ENCODE peak calls at places on chromosomes 1 and 21, in eight cellular contexts. N, X, S, Y, M, P, G and Q are unnamed samples.

GRCh38 chr1:38804062-38804886 is 55.3 kb downstream of the RRAGC start:
- DNase-seq in N (no peak), X (no peak), S (no peak), Y (no peak), M (no peak), P (no peak), G (no peak), Q (no peak)

GRCh38 chr1:47755368-47755990 is 241.7 kb downstream of the TRABD2B start:
- DNase-seq in N (no peak), X (no peak), S (peak; percentile 28), Y (no peak), M (no peak), P (peak; percentile 71), G (no peak), Q (peak; percentile 18)

GRCh38 chr1:36199934-36200741 is 24.1 kb upstream of the THRAP3 start:
- DNase-seq in N (no peak), X (no peak), S (no peak), Y (no peak), M (peak; percentile 52), P (no peak), G (peak; percentile 47), Q (no peak)

GRCh38 chr1:204331275-204331674 is 28.5 kb downstream of the PLEKHA6 start:
- DNase-seq in N (no peak), X (no peak), S (no peak), Y (peak; percentile 64), M (no peak), P (no peak), G (no peak), Q (no peak)

GRCh38 chr1:30872033-30872947 is 36.3 kb downstream of the SDC3 start:
- DNase-seq in N (no peak), X (no peak), S (no peak), Y (no peak), M (no peak), P (no peak), G (no peak), Q (no peak)

GRCh38 chr1:74737360-74737759 is 4.4 kb downstream of the TYW3 start:
- DNase-seq in N (no peak), X (no peak), S (no peak), Y (no peak), M (no peak), P (no peak), G (no peak), Q (no peak)

GRCh38 chr1:147897789-147898188 is 4.8 kb upstream of the GJA8 start:
- DNase-seq in N (no peak), X (no peak), S (no peak), Y (no peak), M (no peak), P (no peak), G (no peak), Q (no peak)

GRCh38 chr1:243420968-243421675 is 165.3 kb downstream of the SDCCAG8 start:
- DNase-seq in N (no peak), X (no peak), S (no peak), Y (no peak), M (peak; percentile 33), P (no peak), G (no peak), Q (peak; percentile 13)

GRCh38 chr1:15692121-15692682 is 8.1 kb downstream of the PLEKHM2 start:
- DNase-seq in N (no peak), X (no peak), S (no peak), Y (no peak), M (no peak), P (no peak), G (no peak), Q (no peak)

GRCh38 chr21:34017127-34017961 is 56.0 kb upstream of the MRPS6 start:
- DNase-seq in N (no peak), X (no peak), S (no peak), Y (no peak), M (peak; percentile 90), P (no peak), G (no peak), Q (no peak)

GRCh38 chr21:15293251-15293650 is 228.5 kb upstream of the NRIP1 start:
- DNase-seq in N (no peak), X (no peak), S (peak; percentile 15), Y (no peak), M (peak; percentile 96), P (peak; percentile 59), G (peak; percentile 86), Q (no peak)

GRCh38 chr1:8127201-8127641 is 101.1 kb upstream of the ERRFI1 start:
- DNase-seq in N (no peak), X (no peak), S (no peak), Y (no peak), M (no peak), P (peak; percentile 17), G (peak; percentile 41), Q (no peak)

GRCh38 chr1:119367332-119368124 is 1.1 kb upstream of the HAO2 start:
- DNase-seq in N (no peak), X (no peak), S (peak; percentile 27), Y (no peak), M (peak; percentile 23), P (peak; percentile 21), G (peak; percentile 58), Q (no peak)

GRCh38 chr1:76867342-76868130 is at the start of gene ST6GALNAC5:
- DNase-seq in N (peak; percentile 44), X (no peak), S (no peak), Y (peak; percentile 48), M (no peak), P (no peak), G (peak; percentile 38), Q (no peak)

GRCh38 chr1:52925571-52926005 is 1.5 kb upstream of the SCP2 start:
- DNase-seq in N (peak; percentile 75), X (peak; percentile 81), S (no peak), Y (no peak), M (no peak), P (no peak), G (peak; percentile 33), Q (no peak)
- H3K27me3 ChIP-seq in N (no peaks in the 10 kb centered on the region), X (no peaks in the 10 kb centered on the region), S (no peaks in the 10 kb centered on the region), Y (no peaks in the 10 kb centered on the region), M (peaks cover 2% of the 10 kb centered on the region), P (no peaks in the 10 kb centered on the region), G (no peaks in the 10 kb centered on the region), Q (no peaks in the 10 kb centered on the region)

GRCh38 chr1:33140153-33141149 is 41.4 kb downstream of the TRIM62 start:
- DNase-seq in N (no peak), X (no peak), S (no peak), Y (no peak), M (no peak), P (no peak), G (no peak), Q (no peak)

GRCh38 chr1:33141216-33141615 is 40.6 kb downstream of the TRIM62 start:
- DNase-seq in N (no peak), X (no peak), S (no peak), Y (no peak), M (no peak), P (no peak), G (no peak), Q (no peak)

GRCh38 chr1:33133478-33134105 is 48.3 kb downstream of the TRIM62 start:
- DNase-seq in N (peak; percentile 44), X (no peak), S (no peak), Y (no peak), M (no peak), P (no peak), G (no peak), Q (no peak)

GRCh38 chr1:33141781-33142180 is 40.1 kb downstream of the TRIM62 start:
- DNase-seq in N (no peak), X (no peak), S (no peak), Y (no peak), M (no peak), P (no peak), G (no peak), Q (no peak)

DNA sequence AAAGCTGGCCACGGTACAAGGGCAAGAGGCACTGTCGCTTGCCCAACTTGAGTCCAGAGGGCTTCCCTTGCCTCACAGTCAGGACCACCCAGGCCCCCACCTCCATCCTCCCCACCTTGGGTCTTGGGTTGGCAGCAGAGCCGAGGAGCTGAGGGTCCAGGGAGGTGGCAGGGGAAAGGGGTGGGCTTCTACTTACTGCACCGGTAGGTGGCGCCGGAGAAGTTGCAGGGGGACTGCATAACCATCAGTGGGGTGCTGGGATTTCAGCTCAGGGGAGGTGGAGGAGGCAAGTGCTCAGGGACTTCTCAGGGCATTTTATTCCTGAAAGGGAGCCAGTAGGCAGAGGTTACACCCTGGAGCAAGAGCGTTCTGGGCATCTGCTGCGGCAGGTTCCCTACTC is 44.0 kb downstream of the TRIM62 start:
- DNase-seq in N (peak; percentile 64), X (no peak), S (no peak), Y (no peak), M (no peak), P (no peak), G (peak; percentile 47), Q (no peak)
- TF ChIP-seq CTCF in N (peak; percentile 11), X (peak; percentile 36), S (peak; percentile 41), Y (peak; percentile 39), M (peak; percentile 40), P (peak; percentile 35), G (peak; percentile 72), Q (no peak)

DNA sequence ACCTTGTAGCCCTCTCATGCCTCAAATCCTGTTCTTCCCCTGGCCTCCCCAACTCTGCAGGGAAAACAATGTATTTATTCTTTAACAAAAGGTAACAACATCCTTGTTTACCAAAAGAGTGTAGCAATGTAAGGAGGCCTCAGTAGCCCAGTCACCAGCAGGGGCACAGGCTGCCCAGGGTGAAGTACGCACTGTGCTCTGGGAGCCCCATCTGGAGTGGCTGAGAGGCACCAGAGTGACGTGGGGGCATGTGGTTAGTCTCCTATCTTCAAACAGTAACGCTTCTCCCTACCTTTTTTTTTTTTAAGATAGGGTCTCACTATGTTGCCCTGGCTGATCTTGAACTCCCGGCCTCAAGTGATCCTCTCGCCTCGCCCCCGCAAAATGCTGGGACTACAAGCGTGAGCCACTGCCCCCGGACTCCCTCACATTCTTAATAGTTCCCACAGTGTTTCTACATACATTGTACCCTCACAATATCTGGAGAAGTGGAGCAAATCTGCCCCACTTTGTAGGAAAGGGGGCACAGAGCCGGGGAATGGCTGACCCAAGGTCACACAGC is 51.3 kb upstream of the ECE1 start:
- DNase-seq in N (peak; percentile 41), X (no peak), S (no peak), Y (no peak), M (no peak), P (no peak), G (no peak), Q (no peak)
- H3K4me3 ChIP-seq in N (peak overlapping the region; percentile 64), X (no peak overlapping the region), S (no peak overlapping the region), Y (peak overlapping the region; percentile 33), M (no peak overlapping the region), P (no peak overlapping the region), G (no peak overlapping the region), Q (no peak overlapping the region)

GRCh38 chr1:200035956-200036615 is 8.6 kb downstream of the NR5A2 start:
- DNase-seq in N (no peak), X (no peak), S (no peak), Y (no peak), M (no peak), P (no peak), G (no peak), Q (no peak)

GRCh38 chr1:200035397-200035955 is 8.0 kb downstream of the NR5A2 start:
- DNase-seq in N (no peak), X (no peak), S (no peak), Y (no peak), M (no peak), P (no peak), G (no peak), Q (no peak)

GRCh38 chr1:200034262-200034557 is 6.7 kb downstream of the NR5A2 start:
- DNase-seq in N (no peak), X (no peak), S (no peak), Y (no peak), M (no peak), P (no peak), G (no peak), Q (no peak)

GRCh38 chr1:200033511-200034261 is 6.2 kb downstream of the NR5A2 start:
- DNase-seq in N (no peak), X (no peak), S (no peak), Y (no peak), M (no peak), P (no peak), G (peak; percentile 48), Q (no peak)

GRCh38 chr1:200034821-200035396 is 7.4 kb downstream of the NR5A2 start:
- DNase-seq in N (no peak), X (no peak), S (no peak), Y (no peak), M (no peak), P (no peak), G (peak; percentile 48), Q (no peak)
- H3K27me3 ChIP-seq in N (no peaks in the 10 kb centered on the region), X (no peaks in the 10 kb centered on the region), S (no peaks in the 10 kb centered on the region), Y (peaks cover 79% of the 10 kb centered on the region), M (peaks cover 93% of the 10 kb centered on the region), P (no peaks in the 10 kb centered on the region), G (peaks cover 79% of the 10 kb centered on the region), Q (peaks cover 70% of the 10 kb centered on the region)